ENCODE peak calls at places on chromosomes 7 and 10, in eight cellular contexts. One of them, this sample, is unnamed.

GRCh38 chr10:45373783-45374450 is at the start of gene ALOX5:
- DNase-seq in Panc1: no peak
- DNase-seq in bronchial epithelial cell: no peak
- DNase-seq in cardiac fibroblast: peak
- DNase-seq in HFF-Myc: no peak
- DNase-seq in Peyer's patch: peak
- DNase-seq in ovary: peak
- DNase-seq in astrocyte: no peak
- DNase-seq in this sample: no peak

GRCh38 chr10:73941300-73941699 is 30.4 kb downstream of the PLAU start:
- DNase-seq in Panc1: no peak
- DNase-seq in bronchial epithelial cell: no peak
- DNase-seq in cardiac fibroblast: no peak
- DNase-seq in HFF-Myc: no peak
- DNase-seq in Peyer's patch: no peak
- DNase-seq in ovary: no peak
- DNase-seq in astrocyte: peak
- DNase-seq in this sample: no peak

GRCh38 chr10:79022565-79023488 is 45.9 kb upstream of the ZMIZ1 start:
- DNase-seq in Panc1: no peak
- DNase-seq in bronchial epithelial cell: no peak
- DNase-seq in cardiac fibroblast: peak
- DNase-seq in HFF-Myc: no peak
- DNase-seq in Peyer's patch: peak
- DNase-seq in ovary: peak
- DNase-seq in astrocyte: peak
- DNase-seq in this sample: no peak

GRCh38 chr7:50920031-50920635 is 137.4 kb upstream of the GRB10 start:
- DNase-seq in Panc1: no peak
- DNase-seq in bronchial epithelial cell: no peak
- DNase-seq in cardiac fibroblast: no peak
- DNase-seq in HFF-Myc: no peak
- DNase-seq in Peyer's patch: no peak
- DNase-seq in ovary: no peak
- DNase-seq in astrocyte: peak
- DNase-seq in this sample: peak

GRCh38 chr7:117873933-117874530 is 791 bp upstream of the CTTNBP2 start:
- DNase-seq in Panc1: no peak
- DNase-seq in bronchial epithelial cell: no peak
- DNase-seq in cardiac fibroblast: no peak
- DNase-seq in HFF-Myc: no peak
- DNase-seq in Peyer's patch: no peak
- DNase-seq in ovary: no peak
- DNase-seq in astrocyte: no peak
- DNase-seq in this sample: no peak

GRCh38 chr10:73816917-73817729 is 5.7 kb upstream of the NDST2 start:
- DNase-seq in Panc1: no peak
- DNase-seq in bronchial epithelial cell: peak
- DNase-seq in cardiac fibroblast: peak
- DNase-seq in HFF-Myc: no peak
- DNase-seq in Peyer's patch: no peak
- DNase-seq in ovary: no peak
- DNase-seq in astrocyte: peak
- DNase-seq in this sample: peak

GRCh38 chr7:102306916-102307677 is 20.4 kb downstream of the SH2B2 start:
- DNase-seq in Panc1: no peak
- DNase-seq in bronchial epithelial cell: peak
- DNase-seq in cardiac fibroblast: peak
- DNase-seq in HFF-Myc: no peak
- DNase-seq in Peyer's patch: peak
- DNase-seq in ovary: no peak
- DNase-seq in astrocyte: peak
- DNase-seq in this sample: no peak

GRCh38 chr10:4109469-4109868 is 324.5 kb upstream of the KLF6 start:
- DNase-seq in Panc1: no peak
- DNase-seq in bronchial epithelial cell: no peak
- DNase-seq in cardiac fibroblast: peak
- DNase-seq in HFF-Myc: no peak
- DNase-seq in Peyer's patch: no peak
- DNase-seq in ovary: no peak
- DNase-seq in astrocyte: peak
- DNase-seq in this sample: peak

GRCh38 chr10:52197098-52197497 is 117.0 kb upstream of the DKK1 start:
- DNase-seq in Panc1: no peak
- DNase-seq in bronchial epithelial cell: no peak
- DNase-seq in cardiac fibroblast: no peak
- DNase-seq in HFF-Myc: no peak
- DNase-seq in Peyer's patch: no peak
- DNase-seq in ovary: no peak
- DNase-seq in astrocyte: no peak
- DNase-seq in this sample: no peak

GRCh38 chr7:140242057-140243031 is 65.6 kb upstream of the KDM7A start:
- DNase-seq in Panc1: no peak
- DNase-seq in bronchial epithelial cell: peak
- DNase-seq in cardiac fibroblast: no peak
- DNase-seq in HFF-Myc: no peak
- DNase-seq in Peyer's patch: peak
- DNase-seq in ovary: no peak
- DNase-seq in astrocyte: no peak
- DNase-seq in this sample: no peak

GRCh38 chr10:97761331-97761865 is 10.4 kb downstream of the SFRP5 start:
- DNase-seq in Panc1: no peak
- DNase-seq in bronchial epithelial cell: no peak
- DNase-seq in cardiac fibroblast: no peak
- DNase-seq in HFF-Myc: no peak
- DNase-seq in Peyer's patch: peak
- DNase-seq in ovary: no peak
- DNase-seq in astrocyte: no peak
- DNase-seq in this sample: no peak

GRCh38 chr10:43102063-43102828 is 25.4 kb downstream of the RET start:
- DNase-seq in Panc1: no peak
- DNase-seq in bronchial epithelial cell: no peak
- DNase-seq in cardiac fibroblast: no peak
- DNase-seq in HFF-Myc: no peak
- DNase-seq in Peyer's patch: no peak
- DNase-seq in ovary: no peak
- DNase-seq in astrocyte: no peak
- DNase-seq in this sample: no peak

GRCh38 chr10:24320373-24320772 is 111.4 kb downstream of the KIAA1217 start:
- DNase-seq in Panc1: no peak
- DNase-seq in bronchial epithelial cell: no peak
- DNase-seq in cardiac fibroblast: no peak
- DNase-seq in HFF-Myc: no peak
- DNase-seq in Peyer's patch: no peak
- DNase-seq in ovary: no peak
- DNase-seq in astrocyte: no peak
- DNase-seq in this sample: no peak

GRCh38 chr10:126911301-126911700 is 6.1 kb downstream of the DOCK1 start:
- DNase-seq in Panc1: no peak
- DNase-seq in bronchial epithelial cell: no peak
- DNase-seq in cardiac fibroblast: no peak
- DNase-seq in HFF-Myc: no peak
- DNase-seq in Peyer's patch: no peak
- DNase-seq in ovary: no peak
- DNase-seq in astrocyte: no peak
- DNase-seq in this sample: no peak
- TF ChIP-seq CTCF in Panc1: no peak
- TF ChIP-seq CTCF in bronchial epithelial cell: no peak
- TF ChIP-seq CTCF in cardiac fibroblast: no peak
- TF ChIP-seq CTCF in HFF-Myc: no peak
- TF ChIP-seq CTCF in Peyer's patch: no peak
- TF ChIP-seq CTCF in ovary: no peak
- TF ChIP-seq CTCF in astrocyte: no peak
- TF ChIP-seq CTCF in this sample: no peak

GRCh38 chr10:28681345-28681763 is 4.0 kb downstream of the BAMBI start:
- DNase-seq in Panc1: no peak
- DNase-seq in bronchial epithelial cell: no peak
- DNase-seq in cardiac fibroblast: no peak
- DNase-seq in HFF-Myc: no peak
- DNase-seq in Peyer's patch: no peak
- DNase-seq in ovary: no peak
- DNase-seq in astrocyte: peak
- DNase-seq in this sample: no peak

GRCh38 chr10:28678687-28679457 is 1.6 kb downstream of the BAMBI start:
- DNase-seq in Panc1: no peak
- DNase-seq in bronchial epithelial cell: no peak
- DNase-seq in cardiac fibroblast: no peak
- DNase-seq in HFF-Myc: no peak
- DNase-seq in Peyer's patch: no peak
- DNase-seq in ovary: no peak
- DNase-seq in astrocyte: peak
- DNase-seq in this sample: peak

GRCh38 chr10:28677889-28678686 is 767 bp downstream of the BAMBI start:
- DNase-seq in Panc1: no peak
- DNase-seq in bronchial epithelial cell: peak
- DNase-seq in cardiac fibroblast: no peak
- DNase-seq in HFF-Myc: no peak
- DNase-seq in Peyer's patch: peak
- DNase-seq in ovary: peak
- DNase-seq in astrocyte: peak
- DNase-seq in this sample: peak

GRCh38 chr10:28681928-28682750 is 4.8 kb downstream of the BAMBI start:
- DNase-seq in Panc1: no peak
- DNase-seq in bronchial epithelial cell: no peak
- DNase-seq in cardiac fibroblast: no peak
- DNase-seq in HFF-Myc: no peak
- DNase-seq in Peyer's patch: no peak
- DNase-seq in ovary: no peak
- DNase-seq in astrocyte: no peak
- DNase-seq in this sample: no peak

GRCh38 chr10:28679941-28680752 is 2.8 kb downstream of the BAMBI start:
- DNase-seq in Panc1: no peak
- DNase-seq in bronchial epithelial cell: no peak
- DNase-seq in cardiac fibroblast: no peak
- DNase-seq in HFF-Myc: no peak
- DNase-seq in Peyer's patch: no peak
- DNase-seq in ovary: no peak
- DNase-seq in astrocyte: no peak
- DNase-seq in this sample: peak
- TF ChIP-seq CTCF in Panc1: peak
- TF ChIP-seq CTCF in bronchial epithelial cell: peak
- TF ChIP-seq CTCF in cardiac fibroblast: peak
- TF ChIP-seq CTCF in HFF-Myc: no peak
- TF ChIP-seq CTCF in Peyer's patch: peak
- TF ChIP-seq CTCF in ovary: no peak
- TF ChIP-seq CTCF in astrocyte: peak
- TF ChIP-seq CTCF in this sample: peak

DNA sequence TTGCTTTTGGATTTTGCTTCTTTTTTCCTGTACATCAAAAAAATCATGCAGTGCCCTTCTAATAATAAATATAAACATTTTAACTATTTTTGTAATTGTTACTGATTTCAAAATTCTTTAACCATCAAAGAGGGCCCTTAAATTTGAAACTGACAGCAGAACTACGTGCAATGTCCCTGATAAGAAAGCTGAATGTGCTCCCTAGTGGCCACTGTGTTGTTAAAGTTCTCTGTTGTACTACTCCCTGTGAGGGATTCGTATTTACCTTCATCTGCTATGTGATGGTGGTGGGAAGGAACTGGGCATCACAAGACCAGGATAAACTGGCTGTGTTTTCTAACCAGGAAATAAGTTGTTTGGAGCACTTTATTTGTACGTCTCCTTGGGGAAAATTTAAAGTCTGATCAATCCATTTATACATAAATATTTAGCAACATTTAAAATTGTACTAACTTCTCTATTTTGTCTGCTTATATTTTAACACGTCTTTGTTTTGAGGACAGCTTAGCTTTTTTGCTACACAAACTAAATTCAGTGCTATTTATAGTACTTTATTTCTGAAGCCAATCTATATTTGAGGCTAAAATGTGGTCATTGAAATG is 322.4 kb downstream of the HGF start:
- DNase-seq in Panc1: peak
- DNase-seq in bronchial epithelial cell: peak
- DNase-seq in cardiac fibroblast: peak
- DNase-seq in HFF-Myc: peak
- DNase-seq in Peyer's patch: no peak
- DNase-seq in ovary: no peak
- DNase-seq in astrocyte: peak
- DNase-seq in this sample: peak
- TF ChIP-seq CTCF in Panc1: peak
- TF ChIP-seq CTCF in bronchial epithelial cell: peak
- TF ChIP-seq CTCF in cardiac fibroblast: peak
- TF ChIP-seq CTCF in HFF-Myc: peak
- TF ChIP-seq CTCF in Peyer's patch: peak
- TF ChIP-seq CTCF in ovary: no peak
- TF ChIP-seq CTCF in astrocyte: peak
- TF ChIP-seq CTCF in this sample: peak

GRCh38 chr10:128325788-128326187 is 199.6 kb upstream of the MKI67 start:
- DNase-seq in Panc1: no peak
- DNase-seq in bronchial epithelial cell: no peak
- DNase-seq in cardiac fibroblast: no peak
- DNase-seq in HFF-Myc: no peak
- DNase-seq in Peyer's patch: no peak
- DNase-seq in ovary: no peak
- DNase-seq in astrocyte: no peak
- DNase-seq in this sample: no peak
- TF ChIP-seq CTCF in Panc1: no peak
- TF ChIP-seq CTCF in bronchial epithelial cell: no peak
- TF ChIP-seq CTCF in cardiac fibroblast: no peak
- TF ChIP-seq CTCF in HFF-Myc: no peak
- TF ChIP-seq CTCF in Peyer's patch: no peak
- TF ChIP-seq CTCF in ovary: no peak
- TF ChIP-seq CTCF in astrocyte: no peak
- TF ChIP-seq CTCF in this sample: no peak

GRCh38 chr7:157129200-157129599 is 9.5 kb upstream of the UBE3C start:
- DNase-seq in Panc1: no peak
- DNase-seq in bronchial epithelial cell: no peak
- DNase-seq in cardiac fibroblast: no peak
- DNase-seq in HFF-Myc: no peak
- DNase-seq in Peyer's patch: no peak
- DNase-seq in ovary: no peak
- DNase-seq in astrocyte: no peak
- DNase-seq in this sample: no peak
- TF ChIP-seq CTCF in Panc1: no peak
- TF ChIP-seq CTCF in bronchial epithelial cell: no peak
- TF ChIP-seq CTCF in cardiac fibroblast: no peak
- TF ChIP-seq CTCF in HFF-Myc: no peak
- TF ChIP-seq CTCF in Peyer's patch: no peak
- TF ChIP-seq CTCF in ovary: no peak
- TF ChIP-seq CTCF in astrocyte: no peak
- TF ChIP-seq CTCF in this sample: no peak

DNA sequence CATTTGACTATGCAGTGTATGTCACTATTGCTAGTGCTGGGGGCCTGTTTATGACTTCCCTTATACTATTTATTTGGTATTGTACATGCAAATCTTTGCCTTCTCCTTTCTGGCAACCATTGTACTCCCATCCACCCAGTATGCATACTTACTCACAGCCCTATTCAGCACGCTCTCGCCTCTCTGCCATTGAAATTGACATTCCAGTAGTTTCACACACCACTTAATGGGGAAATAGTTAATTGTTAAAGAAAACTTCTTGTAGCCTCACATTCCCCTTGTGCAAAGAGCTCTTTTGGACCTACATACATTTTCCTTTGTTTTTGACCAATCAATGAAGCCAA is 9.9 kb downstream of the CLDN12 start:
- DNase-seq in Panc1: no peak
- DNase-seq in bronchial epithelial cell: no peak
- DNase-seq in cardiac fibroblast: no peak
- DNase-seq in HFF-Myc: no peak
- DNase-seq in Peyer's patch: no peak
- DNase-seq in ovary: no peak
- DNase-seq in astrocyte: no peak
- DNase-seq in this sample: no peak
- TF ChIP-seq CTCF in Panc1: peak
- TF ChIP-seq CTCF in bronchial epithelial cell: no peak
- TF ChIP-seq CTCF in cardiac fibroblast: no peak
- TF ChIP-seq CTCF in HFF-Myc: no peak
- TF ChIP-seq CTCF in Peyer's patch: no peak
- TF ChIP-seq CTCF in ovary: no peak
- TF ChIP-seq CTCF in astrocyte: no peak
- TF ChIP-seq CTCF in this sample: no peak

GRCh38 chr7:111578754-111579153 is 16.5 kb upstream of the IMMP2L start:
- DNase-seq in Panc1: no peak
- DNase-seq in bronchial epithelial cell: no peak
- DNase-seq in cardiac fibroblast: no peak
- DNase-seq in HFF-Myc: no peak
- DNase-seq in Peyer's patch: no peak
- DNase-seq in ovary: no peak
- DNase-seq in astrocyte: no peak
- DNase-seq in this sample: no peak
- TF ChIP-seq CTCF in Panc1: no peak
- TF ChIP-seq CTCF in bronchial epithelial cell: no peak
- TF ChIP-seq CTCF in cardiac fibroblast: no peak
- TF ChIP-seq CTCF in HFF-Myc: no peak
- TF ChIP-seq CTCF in Peyer's patch: no peak
- TF ChIP-seq CTCF in ovary: no peak
- TF ChIP-seq CTCF in astrocyte: no peak
- TF ChIP-seq CTCF in this sample: no peak